ENCODE peak calls at places on chromosomes 3 and 15, in eight cellular contexts. X is substantia nigra; K is stromal cell of bone marrow; L is stimulated activated CD8-positive, alpha-beta memory T cell treated with anti-CD3 and anti-CD28 coated beads, Interleukin-7, amount 100 ng/mL, for 1 hour; W is T-helper 2 cell treated with Interferon-gamma antibody and Interleukin-4, amounts not matched to agents 5 μg/mL and 100 μg/mL, for 36 hours; N is NCI-H1092 treated with DMSO at 0.1 percent for 48 hours; F is GM10248; T is HCT116. A is an unnamed sample.

GRCh38 chr3:177453087-177453844 is 256.0 kb upstream of the TBL1XR1 start:
- DNase-seq in K (no peak), W (no peak), N (no peak), L (no peak), X (no peak), F (no peak), T (no peak), A (no peak)

GRCh38 chr15:76328106-76328696 is 8.4 kb upstream of the ISL2 start:
- DNase-seq in L (no peak), T (no peak), N (no peak), F (no peak), X (no peak), W (no peak), K (no peak), A (no peak)

GRCh38 chr3:14641346-14641745 is 10.2 kb upstream of the CCDC174 start:
- DNase-seq in K (no peak), N (no peak), F (no peak), W (no peak), X (no peak), T (no peak), L (no peak), A (no peak)

GRCh38 chr3:9779721-9780450 is 10.1 kb upstream of the CAMK1 start:
- DNase-seq in K (no peak), L (no peak), N (no peak), X (no peak), T (no peak), W (peak; percentile 70), F (peak; percentile 58), A (no peak)

GRCh38 chr3:53229606-53230005 is 26.2 kb downstream of the TKT start:
- DNase-seq in L (no peak), W (no peak), N (no peak), F (no peak), K (no peak), T (no peak), X (no peak), A (no peak)

GRCh38 chr15:80507638-80508316 is 103.6 kb downstream of the ARNT2 start:
- DNase-seq in T (no peak), W (no peak), L (no peak), F (no peak), X (no peak), K (peak; percentile 48), N (no peak), A (no peak)

GRCh38 chr15:89083246-89083645 is 5.0 kb upstream of the ABHD2 start:
- DNase-seq in K (no peak), T (no peak), L (no peak), F (no peak), X (no peak), N (no peak), W (no peak), A (no peak)

GRCh38 chr15:90807687-90808086 is 60.7 kb upstream of the FURIN start:
- DNase-seq in T (no peak), L (no peak), K (no peak), N (no peak), X (no peak), W (no peak), F (no peak), A (no peak)

GRCh38 chr15:29740692-29741311 is 81.5 kb downstream of the TJP1 start:
- DNase-seq in T (no peak), X (no peak), F (no peak), K (no peak), W (no peak), L (no peak), N (no peak), A (no peak)

GRCh38 chr3:111373239-111373638 is 168.8 kb upstream of the CD96 start:
- DNase-seq in X (no peak), K (no peak), T (no peak), W (no peak), N (no peak), F (no peak), L (no peak), A (no peak)

GRCh38 chr3:108053025-108053424 is 37.8 kb downstream of the CD47 start:
- DNase-seq in X (no peak), L (no peak), K (no peak), W (no peak), T (no peak), F (no peak), N (no peak), A (no peak)

GRCh38 chr3:29889230-29889629 is 608.4 kb downstream of the RBMS3 start:
- DNase-seq in T (no peak), K (peak; percentile 28), W (no peak), N (no peak), F (no peak), L (no peak), X (no peak), A (no peak)

GRCh38 chr15:91946914-91947313 is 93.4 kb downstream of the SLCO3A1 start:
- DNase-seq in K (no peak), W (no peak), T (no peak), X (no peak), L (no peak), N (no peak), F (no peak), A (no peak)